ENCODE peak calls at places on chromosomes 3 and 15, in four cellular contexts. X is DMS153; L is stimulated activated CD8-positive, alpha-beta memory T cell treated with anti-CD3 and anti-CD28 coated beads, Interleukin-12 subunit alpha, Interleukin-12 subunit beta, amount 100 ng/mL, for 1 hour; T is GM23338. V is an unnamed sample.

GRCh38 chr3:157508461-157508860 is 5.2 kb upstream of the VEPH1 start:
- DNase-seq in X (no peak), L (no peak), T (no peak), V (no peak)

GRCh38 chr3:172517859-172518466 is 5.3 kb downstream of the TNFSF10 start:
- DNase-seq in X (no peak), L (no peak), T (no peak), V (no peak)

GRCh38 chr15:42012241-42012640 is 8.6 kb downstream of the PLA2G4E start:
- DNase-seq in X (no peak), L (no peak), T (no peak), V (no peak)

GRCh38 chr15:73886717-73887345 is 13.5 kb downstream of the TBC1D21 start:
- DNase-seq in X (no peak), L (no peak), T (no peak), V (no peak)

GRCh38 chr15:23447107-23447500 is at the start of gene GOLGA6L2:
- DNase-seq in X (no peak), L (no peak), T (peak), V (no peak)

GRCh38 chr3:12195231-12195630 is 36.5 kb upstream of the TIMP4 start:
- DNase-seq in X (no peak), L (no peak), T (peak), V (no peak)

GRCh38 chr15:88719654-88720053 is 80.8 kb downstream of the ISG20 start:
- DNase-seq in X (no peak), L (no peak), T (no peak), V (no peak)

GRCh38 chr3:108474581-108474980 is 35.8 kb downstream of the MYH15 start:
- DNase-seq in X (no peak), L (no peak), T (no peak), V (no peak)

GRCh38 chr3:169668957-169669681 is 5.6 kb upstream of the MECOM start:
- DNase-seq in X (peak), L (no peak), T (peak), V (peak)

GRCh38 chr3:48432411-48433371 is 2.8 kb upstream of the PLXNB1 start:
- DNase-seq in X (no peak), L (no peak), T (peak), V (peak)

GRCh38 chr3:195906865-195907729 is 1.3 kb downstream of the TNK2 start:
- DNase-seq in X (peak), L (peak), T (peak), V (no peak)

GRCh38 chr3:69558912-69559311 is 173.0 kb upstream of the FRMD4B start:
- DNase-seq in X (no peak), L (no peak), T (no peak), V (no peak)

GRCh38 chr3:185988816-185989175 is 51.0 kb upstream of the TRA2B start:
- DNase-seq in X (no peak), L (no peak), T (no peak), V (no peak)

GRCh38 chr3:187292186-187292585 is 649 bp upstream of the MASP1 start:
- DNase-seq in X (no peak), L (no peak), T (no peak), V (no peak)

GRCh38 chr3:155891341-155891740 is 20.9 kb downstream of the GMPS start:
- DNase-seq in X (no peak), L (no peak), T (no peak), V (no peak)

GRCh38 chr3:116741462-116741861 is 31.9 kb downstream of the TUSC7 start:
- DNase-seq in X (no peak), L (no peak), T (peak), V (no peak)

GRCh38 chr3:175234075-175234474 is 374.9 kb downstream of the NAALADL2 start:
- DNase-seq in X (no peak), L (no peak), T (no peak), V (no peak)

GRCh38 chr3:50235716-50236483 is at the start of gene GNAI2:
- DNase-seq in X (peak), L (peak), T (peak), V (peak)

GRCh38 chr3:114424337-114424736 is 130.5 kb downstream of the TIGIT start:
- DNase-seq in X (no peak), L (no peak), T (no peak), V (no peak)

GRCh38 chr3:188052229-188052965 is 101.6 kb upstream of the LPP start:
- DNase-seq in X (peak), L (no peak), T (peak), V (peak)

GRCh38 chr3:13419356-13420050 is 619 bp downstream of the NUP210 start:
- DNase-seq in X (no peak), L (no peak), T (peak), V (peak)

GRCh38 chr3:178325330-178325729 is 210.9 kb upstream of the KCNMB2 start:
- DNase-seq in X (no peak), L (no peak), T (peak), V (no peak)

GRCh38 chr3:148214695-148215094 is 483.0 kb upstream of the AGTR1 start:
- DNase-seq in X (no peak), L (no peak), T (no peak), V (no peak)

GRCh38 chr3:50430950-50431435 is 71.7 kb upstream of the TMEM115 start:
- DNase-seq in X (no peak), L (no peak), T (no peak), V (no peak)

GRCh38 chr3:129312021-129312639 is 33.5 kb downstream of the HMCES start:
- DNase-seq in X (no peak), L (no peak), T (no peak), V (no peak)

GRCh38 chr3:156148345-156148945 is 28.1 kb downstream of the KCNAB1 start:
- DNase-seq in X (no peak), L (no peak), T (no peak), V (no peak)

GRCh38 chr15:70111203-70112017 is 13.7 kb upstream of the TLE3 start:
- DNase-seq in X (peak), L (no peak), T (peak), V (peak)

GRCh38 chr3:52873433-52874159 is 23.8 kb downstream of the STIMATE start:
- DNase-seq in X (no peak), L (no peak), T (peak), V (no peak)

GRCh38 chr3:80232760-80233159 is 465.0 kb upstream of the ROBO1 start:
- DNase-seq in X (no peak), L (no peak), T (peak), V (peak)

V was measured in iPS-NIHi11.